ENCODE peak calls at places on chromosomes 12 and 14, in six cellular contexts. One of them, this sample, is unnamed.

GRCh38 chr14:103126873-103127304 is 3.6 kb downstream of the TNFAIP2 start:
- DNase-seq in iPS-NIHi11: peak
- DNase-seq in LoVo: peak
- DNase-seq in activated T-cell treated with anti-CD3 and anti-CD28 coated beads, Interleukin-2, amount 50 U/mL, for 4 hours: no peak
- DNase-seq in epithelial cell of esophagus: peak
- DNase-seq in activated naive CD8-positive, alpha-beta T cell treated with anti-CD3 and anti-CD28 coated beads, Interleukin-2, amount 50 U/mL, for 16 hours: no peak
- DNase-seq in this sample: no peak

GRCh38 chr12:123471374-123472068 is 13.6 kb downstream of the SNRNP35 start:
- DNase-seq in iPS-NIHi11: no peak
- DNase-seq in LoVo: no peak
- DNase-seq in activated T-cell treated with anti-CD3 and anti-CD28 coated beads, Interleukin-2, amount 50 U/mL, for 4 hours: no peak
- DNase-seq in epithelial cell of esophagus: peak
- DNase-seq in activated naive CD8-positive, alpha-beta T cell treated with anti-CD3 and anti-CD28 coated beads, Interleukin-2, amount 50 U/mL, for 16 hours: no peak
- DNase-seq in this sample: peak

GRCh38 chr14:30621354-30621953 is 665 bp upstream of the SCFD1 start:
- DNase-seq in iPS-NIHi11: peak
- DNase-seq in LoVo: peak
- DNase-seq in activated T-cell treated with anti-CD3 and anti-CD28 coated beads, Interleukin-2, amount 50 U/mL, for 4 hours: no peak
- DNase-seq in epithelial cell of esophagus: peak
- DNase-seq in activated naive CD8-positive, alpha-beta T cell treated with anti-CD3 and anti-CD28 coated beads, Interleukin-2, amount 50 U/mL, for 16 hours: no peak
- DNase-seq in this sample: peak

GRCh38 chr12:14399871-14400270 is 34.4 kb downstream of the ATF7IP start:
- DNase-seq in iPS-NIHi11: no peak
- DNase-seq in LoVo: peak
- DNase-seq in activated T-cell treated with anti-CD3 and anti-CD28 coated beads, Interleukin-2, amount 50 U/mL, for 4 hours: no peak
- DNase-seq in epithelial cell of esophagus: peak
- DNase-seq in activated naive CD8-positive, alpha-beta T cell treated with anti-CD3 and anti-CD28 coated beads, Interleukin-2, amount 50 U/mL, for 16 hours: no peak
- DNase-seq in this sample: peak

GRCh38 chr14:19911114-19911513 is 9.3 kb upstream of the OR4K5 start:
- DNase-seq in iPS-NIHi11: no peak
- DNase-seq in LoVo: no peak
- DNase-seq in activated T-cell treated with anti-CD3 and anti-CD28 coated beads, Interleukin-2, amount 50 U/mL, for 4 hours: no peak
- DNase-seq in epithelial cell of esophagus: no peak
- DNase-seq in activated naive CD8-positive, alpha-beta T cell treated with anti-CD3 and anti-CD28 coated beads, Interleukin-2, amount 50 U/mL, for 16 hours: no peak
- DNase-seq in this sample: no peak

GRCh38 chr14:95250126-95250824 is 69.4 kb downstream of the CLMN start:
- DNase-seq in iPS-NIHi11: no peak
- DNase-seq in LoVo: no peak
- DNase-seq in activated T-cell treated with anti-CD3 and anti-CD28 coated beads, Interleukin-2, amount 50 U/mL, for 4 hours: no peak
- DNase-seq in epithelial cell of esophagus: no peak
- DNase-seq in activated naive CD8-positive, alpha-beta T cell treated with anti-CD3 and anti-CD28 coated beads, Interleukin-2, amount 50 U/mL, for 16 hours: no peak
- DNase-seq in this sample: no peak

GRCh38 chr12:2624543-2625266 is 170.1 kb upstream of the FKBP4 start:
- DNase-seq in iPS-NIHi11: peak
- DNase-seq in LoVo: no peak
- DNase-seq in activated T-cell treated with anti-CD3 and anti-CD28 coated beads, Interleukin-2, amount 50 U/mL, for 4 hours: no peak
- DNase-seq in epithelial cell of esophagus: peak
- DNase-seq in activated naive CD8-positive, alpha-beta T cell treated with anti-CD3 and anti-CD28 coated beads, Interleukin-2, amount 50 U/mL, for 16 hours: no peak
- DNase-seq in this sample: peak

GRCh38 chr14:36313898-36314297 is 6.5 kb downstream of the MBIP start:
- DNase-seq in iPS-NIHi11: no peak
- DNase-seq in LoVo: no peak
- DNase-seq in activated T-cell treated with anti-CD3 and anti-CD28 coated beads, Interleukin-2, amount 50 U/mL, for 4 hours: no peak
- DNase-seq in epithelial cell of esophagus: peak
- DNase-seq in activated naive CD8-positive, alpha-beta T cell treated with anti-CD3 and anti-CD28 coated beads, Interleukin-2, amount 50 U/mL, for 16 hours: no peak
- DNase-seq in this sample: no peak

GRCh38 chr12:5778823-5779222 is 166.2 kb downstream of the ANO2 start:
- DNase-seq in iPS-NIHi11: no peak
- DNase-seq in LoVo: no peak
- DNase-seq in activated T-cell treated with anti-CD3 and anti-CD28 coated beads, Interleukin-2, amount 50 U/mL, for 4 hours: no peak
- DNase-seq in epithelial cell of esophagus: no peak
- DNase-seq in activated naive CD8-positive, alpha-beta T cell treated with anti-CD3 and anti-CD28 coated beads, Interleukin-2, amount 50 U/mL, for 16 hours: no peak
- DNase-seq in this sample: no peak

GRCh38 chr12:24743891-24744793 is 204.8 kb downstream of the BCAT1 start:
- DNase-seq in iPS-NIHi11: no peak
- DNase-seq in LoVo: no peak
- DNase-seq in activated T-cell treated with anti-CD3 and anti-CD28 coated beads, Interleukin-2, amount 50 U/mL, for 4 hours: no peak
- DNase-seq in epithelial cell of esophagus: no peak
- DNase-seq in activated naive CD8-positive, alpha-beta T cell treated with anti-CD3 and anti-CD28 coated beads, Interleukin-2, amount 50 U/mL, for 16 hours: no peak
- DNase-seq in this sample: no peak

GRCh38 chr12:132455565-132455964 is 34.4 kb upstream of the FBRSL1 start:
- DNase-seq in iPS-NIHi11: no peak
- DNase-seq in LoVo: no peak
- DNase-seq in activated T-cell treated with anti-CD3 and anti-CD28 coated beads, Interleukin-2, amount 50 U/mL, for 4 hours: no peak
- DNase-seq in epithelial cell of esophagus: no peak
- DNase-seq in activated naive CD8-positive, alpha-beta T cell treated with anti-CD3 and anti-CD28 coated beads, Interleukin-2, amount 50 U/mL, for 16 hours: no peak
- DNase-seq in this sample: no peak

GRCh38 chr14:78946949-78947348 is 776.8 kb downstream of the NRXN3 start:
- DNase-seq in iPS-NIHi11: no peak
- DNase-seq in LoVo: no peak
- DNase-seq in activated T-cell treated with anti-CD3 and anti-CD28 coated beads, Interleukin-2, amount 50 U/mL, for 4 hours: no peak
- DNase-seq in epithelial cell of esophagus: no peak
- DNase-seq in activated naive CD8-positive, alpha-beta T cell treated with anti-CD3 and anti-CD28 coated beads, Interleukin-2, amount 50 U/mL, for 16 hours: no peak
- DNase-seq in this sample: no peak

GRCh38 chr12:101789171-101789570 is 41.6 kb downstream of the GNPTAB start:
- DNase-seq in iPS-NIHi11: no peak
- DNase-seq in LoVo: no peak
- DNase-seq in activated T-cell treated with anti-CD3 and anti-CD28 coated beads, Interleukin-2, amount 50 U/mL, for 4 hours: no peak
- DNase-seq in epithelial cell of esophagus: no peak
- DNase-seq in activated naive CD8-positive, alpha-beta T cell treated with anti-CD3 and anti-CD28 coated beads, Interleukin-2, amount 50 U/mL, for 16 hours: no peak
- DNase-seq in this sample: no peak

GRCh38 chr12:117836476-117836875 is 132.3 kb downstream of the KSR2 start:
- DNase-seq in iPS-NIHi11: no peak
- DNase-seq in LoVo: no peak
- DNase-seq in activated T-cell treated with anti-CD3 and anti-CD28 coated beads, Interleukin-2, amount 50 U/mL, for 4 hours: no peak
- DNase-seq in epithelial cell of esophagus: no peak
- DNase-seq in activated naive CD8-positive, alpha-beta T cell treated with anti-CD3 and anti-CD28 coated beads, Interleukin-2, amount 50 U/mL, for 16 hours: no peak
- DNase-seq in this sample: peak

GRCh38 chr12:78584695-78585094 is 279.9 kb upstream of the SYT1 start:
- DNase-seq in iPS-NIHi11: peak
- DNase-seq in LoVo: peak
- DNase-seq in activated T-cell treated with anti-CD3 and anti-CD28 coated beads, Interleukin-2, amount 50 U/mL, for 4 hours: no peak
- DNase-seq in epithelial cell of esophagus: peak
- DNase-seq in activated naive CD8-positive, alpha-beta T cell treated with anti-CD3 and anti-CD28 coated beads, Interleukin-2, amount 50 U/mL, for 16 hours: no peak
- DNase-seq in this sample: no peak

GRCh38 chr12:71771069-71771468 is 16.4 kb downstream of the RAB21 start:
- DNase-seq in iPS-NIHi11: no peak
- DNase-seq in LoVo: no peak
- DNase-seq in activated T-cell treated with anti-CD3 and anti-CD28 coated beads, Interleukin-2, amount 50 U/mL, for 4 hours: no peak
- DNase-seq in epithelial cell of esophagus: no peak
- DNase-seq in activated naive CD8-positive, alpha-beta T cell treated with anti-CD3 and anti-CD28 coated beads, Interleukin-2, amount 50 U/mL, for 16 hours: no peak
- DNase-seq in this sample: no peak

GRCh38 chr12:90335561-90335960 is 619.4 kb downstream of the CCER1 start:
- DNase-seq in iPS-NIHi11: no peak
- DNase-seq in LoVo: no peak
- DNase-seq in activated T-cell treated with anti-CD3 and anti-CD28 coated beads, Interleukin-2, amount 50 U/mL, for 4 hours: no peak
- DNase-seq in epithelial cell of esophagus: no peak
- DNase-seq in activated naive CD8-positive, alpha-beta T cell treated with anti-CD3 and anti-CD28 coated beads, Interleukin-2, amount 50 U/mL, for 16 hours: no peak
- DNase-seq in this sample: peak

GRCh38 chr14:89921346-89921745 is 33.2 kb downstream of the EFCAB11 start:
- DNase-seq in iPS-NIHi11: no peak
- DNase-seq in LoVo: no peak
- DNase-seq in activated T-cell treated with anti-CD3 and anti-CD28 coated beads, Interleukin-2, amount 50 U/mL, for 4 hours: no peak
- DNase-seq in epithelial cell of esophagus: peak
- DNase-seq in activated naive CD8-positive, alpha-beta T cell treated with anti-CD3 and anti-CD28 coated beads, Interleukin-2, amount 50 U/mL, for 16 hours: no peak
- DNase-seq in this sample: no peak

GRCh38 chr12:9796916-9797315 is 30.4 kb upstream of the KLRF1 start:
- DNase-seq in iPS-NIHi11: no peak
- DNase-seq in LoVo: no peak
- DNase-seq in activated T-cell treated with anti-CD3 and anti-CD28 coated beads, Interleukin-2, amount 50 U/mL, for 4 hours: no peak
- DNase-seq in epithelial cell of esophagus: no peak
- DNase-seq in activated naive CD8-positive, alpha-beta T cell treated with anti-CD3 and anti-CD28 coated beads, Interleukin-2, amount 50 U/mL, for 16 hours: no peak
- DNase-seq in this sample: no peak

GRCh38 chr12:100267603-100268281 is 765 bp downstream of the SCYL2 start:
- DNase-seq in iPS-NIHi11: no peak
- DNase-seq in LoVo: peak
- DNase-seq in activated T-cell treated with anti-CD3 and anti-CD28 coated beads, Interleukin-2, amount 50 U/mL, for 4 hours: peak
- DNase-seq in epithelial cell of esophagus: peak
- DNase-seq in activated naive CD8-positive, alpha-beta T cell treated with anti-CD3 and anti-CD28 coated beads, Interleukin-2, amount 50 U/mL, for 16 hours: no peak
- DNase-seq in this sample: peak

GRCh38 chr14:24952851-24953666 is 96.9 kb downstream of the STXBP6 start:
- DNase-seq in iPS-NIHi11: peak
- DNase-seq in LoVo: no peak
- DNase-seq in activated T-cell treated with anti-CD3 and anti-CD28 coated beads, Interleukin-2, amount 50 U/mL, for 4 hours: no peak
- DNase-seq in epithelial cell of esophagus: no peak
- DNase-seq in activated naive CD8-positive, alpha-beta T cell treated with anti-CD3 and anti-CD28 coated beads, Interleukin-2, amount 50 U/mL, for 16 hours: no peak
- DNase-seq in this sample: peak

GRCh38 chr12:46264057-46264456 is 4.8 kb downstream of the SLC38A1 start:
- DNase-seq in iPS-NIHi11: no peak
- DNase-seq in LoVo: no peak
- DNase-seq in activated T-cell treated with anti-CD3 and anti-CD28 coated beads, Interleukin-2, amount 50 U/mL, for 4 hours: no peak
- DNase-seq in epithelial cell of esophagus: peak
- DNase-seq in activated naive CD8-positive, alpha-beta T cell treated with anti-CD3 and anti-CD28 coated beads, Interleukin-2, amount 50 U/mL, for 16 hours: no peak
- DNase-seq in this sample: no peak

GRCh38 chr12:31440134-31440533 is 114.2 kb upstream of the SINHCAF start:
- DNase-seq in iPS-NIHi11: no peak
- DNase-seq in LoVo: no peak
- DNase-seq in activated T-cell treated with anti-CD3 and anti-CD28 coated beads, Interleukin-2, amount 50 U/mL, for 4 hours: no peak
- DNase-seq in epithelial cell of esophagus: no peak
- DNase-seq in activated naive CD8-positive, alpha-beta T cell treated with anti-CD3 and anti-CD28 coated beads, Interleukin-2, amount 50 U/mL, for 16 hours: no peak
- DNase-seq in this sample: no peak

GRCh38 chr12:59115995-59116394 is 195.7 kb upstream of the LRIG3 start:
- DNase-seq in iPS-NIHi11: no peak
- DNase-seq in LoVo: no peak
- DNase-seq in activated T-cell treated with anti-CD3 and anti-CD28 coated beads, Interleukin-2, amount 50 U/mL, for 4 hours: no peak
- DNase-seq in epithelial cell of esophagus: no peak
- DNase-seq in activated naive CD8-positive, alpha-beta T cell treated with anti-CD3 and anti-CD28 coated beads, Interleukin-2, amount 50 U/mL, for 16 hours: no peak
- DNase-seq in this sample: no peak

GRCh38 chr12:50174971-50175715 is 8.0 kb upstream of the CERS5 start:
- DNase-seq in iPS-NIHi11: peak
- DNase-seq in LoVo: peak
- DNase-seq in activated T-cell treated with anti-CD3 and anti-CD28 coated beads, Interleukin-2, amount 50 U/mL, for 4 hours: no peak
- DNase-seq in epithelial cell of esophagus: peak
- DNase-seq in activated naive CD8-positive, alpha-beta T cell treated with anti-CD3 and anti-CD28 coated beads, Interleukin-2, amount 50 U/mL, for 16 hours: no peak
- DNase-seq in this sample: peak

GRCh38 chr12:25187781-25188180 is 7.2 kb downstream of the DNAI7 start:
- DNase-seq in iPS-NIHi11: no peak
- DNase-seq in LoVo: no peak
- DNase-seq in activated T-cell treated with anti-CD3 and anti-CD28 coated beads, Interleukin-2, amount 50 U/mL, for 4 hours: no peak
- DNase-seq in epithelial cell of esophagus: peak
- DNase-seq in activated naive CD8-positive, alpha-beta T cell treated with anti-CD3 and anti-CD28 coated beads, Interleukin-2, amount 50 U/mL, for 16 hours: no peak
- DNase-seq in this sample: peak

This sample was measured in RPMI7951.